ENCODE peak calls at places on chromosome X, in eight cellular contexts. W is HepG2, X is mammary epithelial cell, F is SK-N-SH, D is OCI-LY7, G is GM23248, A is A549, Q is H9. B is an unnamed sample.

GRCh38 chrX:130523460-130524394 is 121.9 kb downstream of the RBMX2 start:
- DNase-seq in W (no peak), X (no peak), F (peak; percentile 80), D (no peak), G (no peak), A (no peak), Q (peak; percentile 76), B (no peak)

GRCh38 chrX:133586443-133586842 is 171.2 kb upstream of the GPC4 start:
- DNase-seq in W (peak; percentile 15), X (no peak), F (no peak), D (no peak), G (peak; percentile 29), A (no peak), Q (no peak), B (no peak)

GRCh38 chrX:18654873-18655836 is 16.8 kb downstream of the RS1 start:
- DNase-seq in W (peak; percentile 28), X (peak; percentile 25), F (no peak), D (no peak), G (no peak), A (no peak), Q (no peak), B (no peak)

GRCh38 chrX:133776072-133776471 is 209.3 kb downstream of the GPC3 start:
- DNase-seq in W (no peak), X (no peak), F (peak; percentile 31), D (no peak), G (no peak), A (no peak), Q (peak; percentile 44), B (no peak)

GRCh38 chrX:97609938-97610337 is 726.2 kb downstream of the RPA4 start:
- DNase-seq in W (no peak), X (no peak), F (no peak), D (no peak), G (no peak), A (no peak), Q (no peak), B (no peak)

GRCh38 chrX:17736856-17737706 is at the start of gene SCML1:
- DNase-seq in W (peak; percentile 94), X (peak; percentile 92), F (peak; percentile 84), D (no peak), G (peak; percentile 97), A (peak; percentile 84), Q (peak; percentile 96), B (peak; percentile 76)

GRCh38 chrX:11423949-11424348 is 130.7 kb downstream of the AMELX start:
- DNase-seq in W (no peak), X (no peak), F (no peak), D (no peak), G (no peak), A (no peak), Q (no peak), B (no peak)

GRCh38 chrX:115266300-115266699 is 23.2 kb upstream of the LUZP4 start:
- DNase-seq in W (no peak), X (peak; percentile 14), F (no peak), D (no peak), G (peak; percentile 29), A (no peak), Q (no peak), B (no peak)

GRCh38 chrX:3713937-3714434 is 537 bp upstream of the PRKX start:
- DNase-seq in W (no peak), X (peak; percentile 12), F (peak; percentile 23), D (no peak), G (no peak), A (no peak), Q (peak; percentile 55), B (no peak)

GRCh38 chrX:79413009-79413408 is 45.9 kb upstream of the ITM2A start:
- DNase-seq in W (peak; percentile 0), X (peak; percentile 7), F (peak; percentile 1), D (peak; percentile 5), G (peak; percentile 19), A (no peak), Q (no peak), B (no peak)

GRCh38 chrX:152601848-152602616 is 35.7 kb upstream of the GABRQ start:
- DNase-seq in W (peak; percentile 1), X (peak; percentile 6), F (peak; percentile 6), D (peak; percentile 19), G (peak; percentile 13), A (no peak), Q (peak; percentile 40), B (no peak)

GRCh38 chrX:31679861-31680260 is 608.0 kb upstream of the FTHL17 start:
- DNase-seq in W (no peak), X (no peak), F (no peak), D (no peak), G (no peak), A (no peak), Q (no peak), B (no peak)

GRCh38 chrX:101659601-101660063 is at the start of gene ARMCX2:
- DNase-seq in W (no peak), X (no peak), F (peak; percentile 81), D (no peak), G (peak; percentile 79), A (no peak), Q (peak; percentile 62), B (no peak)

GRCh38 chrX:39675619-39676018 is 422.1 kb downstream of the BCOR start:
- DNase-seq in W (no peak), X (peak; percentile 3), F (no peak), D (no peak), G (peak; percentile 50), A (no peak), Q (no peak), B (no peak)

GRCh38 chrX:39654183-39654925 is 443.4 kb downstream of the BCOR start:
- DNase-seq in W (no peak), X (no peak), F (peak; percentile 39), D (no peak), G (no peak), A (no peak), Q (peak; percentile 49), B (no peak)

GRCh38 chrX:10110984-10111363 is 45.8 kb upstream of the CLCN4 start:
- DNase-seq in W (no peak), X (no peak), F (no peak), D (no peak), G (peak; percentile 43), A (no peak), Q (no peak), B (no peak)

GRCh38 chrX:19721726-19722370 is 165.6 kb downstream of the SH3KBP1 start:
- DNase-seq in W (no peak), X (no peak), F (no peak), D (no peak), G (peak; percentile 34), A (no peak), Q (no peak), B (no peak)
- H3K4me2 ChIP-seq in W (no peak overlapping the region), X (no peak overlapping the region), F (no peak overlapping the region), D (no peak overlapping the region), G (no peak overlapping the region), A (peak overlapping the region; percentile 12), Q (no peak overlapping the region), B (no peak overlapping the region)

GRCh38 chrX:44227981-44228380 is 115.5 kb downstream of the EFHC2 start:
- DNase-seq in W (no peak), X (no peak), F (no peak), D (no peak), G (peak; percentile 0), A (no peak), Q (peak; percentile 34), B (no peak)

GRCh38 chrX:44223150-44223549 is 120.3 kb downstream of the EFHC2 start:
- DNase-seq in W (no peak), X (peak; percentile 78), F (no peak), D (no peak), G (peak; percentile 51), A (no peak), Q (no peak), B (no peak)

GRCh38 chrX:44228621-44229020 is 114.9 kb downstream of the EFHC2 start:
- DNase-seq in W (no peak), X (no peak), F (no peak), D (no peak), G (no peak), A (no peak), Q (no peak), B (no peak)

GRCh38 chrX:44224760-44225159 is 118.7 kb downstream of the EFHC2 start:
- DNase-seq in W (no peak), X (no peak), F (no peak), D (no peak), G (no peak), A (no peak), Q (no peak), B (no peak)

DNA sequence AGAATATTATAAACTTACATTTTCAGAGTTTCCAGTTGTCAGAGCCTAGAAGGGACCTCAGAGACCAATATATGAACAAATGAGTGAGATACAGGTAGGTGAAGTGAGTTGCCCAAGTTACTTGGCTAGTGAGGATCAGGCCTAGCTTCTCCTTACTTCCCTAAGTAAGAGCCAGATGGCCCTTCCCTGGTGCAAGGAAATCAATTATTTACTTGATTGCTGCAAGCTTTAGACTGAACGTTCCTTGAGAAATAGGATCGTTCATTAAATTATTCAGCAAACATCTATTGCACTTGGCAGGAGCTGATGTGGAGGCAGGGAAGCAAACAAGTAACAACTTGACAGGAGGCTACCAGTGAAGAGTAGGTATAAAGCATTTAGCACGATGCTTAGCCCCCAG is 117.8 kb downstream of the EFHC2 start:
- DNase-seq in W (no peak), X (peak; percentile 11), F (no peak), D (no peak), G (no peak), A (no peak), Q (no peak), B (no peak)
- H3K4me2 ChIP-seq in W (no peak overlapping the region), X (no peak overlapping the region), F (no peak overlapping the region), D (no peak overlapping the region), G (no peak overlapping the region), A (no peak overlapping the region), Q (no peak overlapping the region), B (no peak overlapping the region)

GRCh38 chrX:6071755-6072154 is 156.9 kb downstream of the NLGN4X start:
- DNase-seq in W (no peak), X (no peak), F (no peak), D (no peak), G (no peak), A (no peak), Q (no peak), B (no peak)

GRCh38 chrX:6074532-6074931 is 154.1 kb downstream of the NLGN4X start:
- DNase-seq in W (no peak), X (no peak), F (no peak), D (no peak), G (no peak), A (no peak), Q (no peak), B (no peak)
- H3K4me2 ChIP-seq in W (no peak overlapping the region), X (no peak overlapping the region), F (no peak overlapping the region), D (no peak overlapping the region), G (no peak overlapping the region), A (no peak overlapping the region), Q (no peak overlapping the region), B (no peak overlapping the region)

DNA sequence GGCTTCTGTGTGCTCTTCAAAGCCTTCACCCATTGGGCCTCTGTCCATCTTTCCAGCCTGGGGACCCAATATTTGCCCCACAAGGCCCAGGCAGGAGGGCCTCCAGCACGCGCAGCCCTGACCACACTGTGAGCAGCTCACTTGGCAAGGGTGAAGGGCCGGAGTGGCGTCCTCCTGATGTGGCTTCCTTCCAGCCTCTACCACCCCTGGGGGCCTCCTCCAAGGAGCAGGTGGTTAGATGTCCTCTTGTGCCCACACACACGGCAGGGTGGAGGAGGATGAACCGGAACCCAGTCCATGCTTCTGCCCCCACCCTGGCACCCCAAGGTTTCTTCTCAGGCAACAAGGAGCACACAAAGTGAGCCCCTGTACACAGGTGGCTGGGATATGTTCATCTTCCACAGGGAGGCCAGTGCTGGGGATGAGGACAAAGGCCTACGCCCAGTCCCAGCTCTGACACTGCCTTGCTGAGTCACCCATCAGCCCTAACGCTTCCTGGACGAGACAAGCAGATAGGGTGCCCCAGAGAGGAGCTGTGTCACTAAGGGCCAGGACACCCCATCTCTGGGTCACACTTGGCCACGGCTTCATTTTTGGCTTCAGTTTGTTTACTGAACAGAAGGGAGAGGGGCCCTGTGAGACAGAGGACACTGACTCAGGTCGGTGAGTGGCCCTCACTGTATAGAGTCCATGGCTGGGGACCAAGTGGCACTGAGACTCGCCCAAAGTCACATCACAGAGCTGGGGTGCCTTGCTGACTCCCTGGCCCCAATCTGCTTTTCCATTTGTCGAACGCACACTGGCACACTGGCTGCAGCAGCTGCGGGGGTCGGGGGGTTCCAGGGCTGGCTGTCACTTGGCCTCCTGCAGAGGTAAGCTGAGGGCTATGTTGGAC is 1.9 kb downstream of the UBL4A start:
- DNase-seq in W (no peak), X (no peak), F (no peak), D (no peak), G (peak; percentile 55), A (no peak), Q (no peak), B (no peak)
- H3K4me2 ChIP-seq in W (peak overlapping the region; percentile 3), X (no peak overlapping the region), F (no peak overlapping the region), D (peak overlapping the region; percentile 79), G (no peak overlapping the region), A (peak overlapping the region; percentile 98), Q (no peak overlapping the region), B (no peak overlapping the region)

B was measured in keratinocyte.